ENCODE peak calls at places on chromosome 4, in six cellular contexts. Y, R, V, C, N and F are unnamed samples.

GRCh38 chr4:94410678-94411206 is 41.0 kb upstream of the PDLIM5 start:
- DNase-seq in R (no peak), C (no peak), N (peak), Y (peak), V (no peak), F (peak)

GRCh38 chr4:125311503-125311902 is 3.3 kb upstream of the FAT4 start:
- DNase-seq in Y (no peak), C (no peak), V (no peak), R (no peak), N (no peak), F (no peak)

GRCh38 chr4:84870398-84871163 is 95.9 kb downstream of the WDFY3 start:
- DNase-seq in R (peak), V (no peak), N (no peak), C (peak), Y (peak), F (peak)

GRCh38 chr4:146333187-146333894 is 119.0 kb downstream of the REELD1 start:
- DNase-seq in C (no peak), Y (peak), R (peak), V (no peak), N (no peak), F (peak)

GRCh38 chr4:61805979-61806378 is 605.9 kb downstream of the ADGRL3 start:
- DNase-seq in Y (no peak), R (no peak), N (no peak), V (no peak), C (no peak), F (peak)

GRCh38 chr4:29566371-29566770 is 1153.8 kb upstream of the PCDH7 start:
- DNase-seq in C (no peak), N (no peak), Y (no peak), R (no peak), V (no peak), F (no peak)

GRCh38 chr4:101205878-101206277 is 141.4 kb downstream of the PPP3CA start:
- DNase-seq in R (no peak), N (no peak), Y (peak), C (peak), V (no peak), F (peak)

GRCh38 chr4:110622841-110623709 is at the start of gene PITX2:
- DNase-seq in R (peak), V (peak), C (peak), N (peak), Y (peak), F (peak)

GRCh38 chr4:136784326-136784725 is 748.0 kb downstream of the PCDH18 start:
- DNase-seq in R (no peak), Y (no peak), N (no peak), C (no peak), V (no peak), F (no peak)

GRCh38 chr4:105257817-105258495 is 111.3 kb downstream of the TET2 start:
- DNase-seq in R (no peak), N (no peak), C (no peak), Y (peak), V (no peak), F (no peak)
- TF ChIP-seq CTCF in R (no peak), N (no peak), C (peak), Y (no peak), V (no peak), F (peak)

GRCh38 chr4:75939890-75940691 is 722 bp downstream of the NAAA start:
- DNase-seq in C (peak), V (peak), Y (peak), R (no peak), N (peak), F (peak)

GRCh38 chr4:75935628-75936027 is 5.2 kb downstream of the NAAA start:
- DNase-seq in C (no peak), N (no peak), V (no peak), R (no peak), Y (no peak), F (no peak)

DNA sequence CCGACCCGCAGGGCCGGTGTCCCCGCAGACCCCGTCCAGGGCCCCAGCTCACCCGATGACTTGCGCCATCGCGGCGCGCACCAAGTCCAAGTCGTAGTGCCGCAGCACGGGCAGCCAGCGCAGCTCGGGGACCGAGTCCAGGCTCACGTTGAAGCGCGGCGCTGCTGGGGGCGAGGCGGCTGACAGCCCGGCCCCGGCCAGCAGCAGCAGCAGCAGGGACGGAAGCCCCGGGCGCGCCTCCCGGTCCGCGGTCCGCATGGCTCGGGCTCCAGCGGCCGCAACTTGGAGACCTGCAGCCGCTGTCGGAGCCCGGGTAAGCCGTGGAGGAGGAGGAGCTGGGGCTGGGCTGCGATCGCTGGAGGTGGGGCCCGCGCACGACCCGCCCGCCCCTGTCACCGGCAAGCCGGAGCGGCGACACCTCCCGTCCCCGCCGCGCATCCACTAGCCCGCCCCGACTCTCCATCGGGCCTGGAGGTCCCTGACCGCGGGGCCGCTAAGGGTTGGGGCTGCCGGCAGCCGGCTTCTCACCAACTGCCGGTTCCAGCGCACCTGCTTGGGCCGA is at the start of gene NAAA:
- DNase-seq in Y (peak), R (no peak), C (peak), N (peak), V (no peak), F (peak)
- TF ChIP-seq CTCF in Y (no peak), R (no peak), C (no peak), N (peak), V (no peak), F (no peak)

GRCh38 chr4:143773998-143774898 is 73.8 kb upstream of the FREM3 start:
- DNase-seq in R (no peak), C (peak), Y (peak), V (peak), N (no peak), F (peak)
- TF ChIP-seq CTCF in R (peak), C (peak), Y (peak), V (peak), N (peak), F (peak)

GRCh38 chr4:105192910-105193309 is 46.2 kb downstream of the TET2 start:
- DNase-seq in C (no peak), R (no peak), N (no peak), Y (no peak), V (no peak), F (no peak)
- TF ChIP-seq CTCF in C (no peak), R (no peak), N (no peak), Y (no peak), V (no peak), F (no peak)

DNA sequence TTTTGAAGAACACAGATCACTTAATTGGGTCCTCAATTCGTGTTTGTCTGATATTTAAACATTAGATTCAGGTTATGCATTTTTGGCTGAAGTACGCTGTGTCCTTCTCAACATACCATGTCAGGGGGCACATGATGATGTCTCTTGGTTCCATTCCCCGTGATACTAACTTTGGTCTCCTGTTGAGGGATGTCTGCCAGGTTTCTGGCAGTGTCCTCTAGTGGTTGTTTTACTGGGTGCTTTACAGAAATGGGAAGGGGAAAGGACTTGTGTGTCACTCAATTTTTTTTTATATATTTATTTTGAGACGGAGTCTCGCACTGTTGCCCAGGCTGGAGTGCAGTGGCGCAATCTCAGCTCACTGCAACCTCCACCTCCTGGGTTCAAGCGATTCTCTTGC is 58.2 kb downstream of the WWC2 start:
- DNase-seq in V (no peak), R (no peak), C (no peak), Y (no peak), N (no peak), F (no peak)
- TF ChIP-seq CTCF in V (peak), R (no peak), C (peak), Y (no peak), N (no peak), F (peak)

GRCh38 chr4:153451931-153452660 is 14.1 kb upstream of the TMEM131L start:
- DNase-seq in Y (no peak), N (no peak), C (peak), V (no peak), R (no peak), F (peak)

GRCh38 chr4:153449338-153449737 is 16.8 kb upstream of the TMEM131L start:
- DNase-seq in Y (no peak), C (no peak), N (no peak), R (no peak), V (no peak), F (no peak)

GRCh38 chr4:153452661-153453378 is 13.3 kb upstream of the TMEM131L start:
- DNase-seq in V (no peak), N (no peak), R (no peak), C (no peak), Y (no peak), F (no peak)

GRCh38 chr4:153448003-153448731 is 18.0 kb upstream of the TMEM131L start:
- DNase-seq in N (no peak), R (no peak), C (no peak), Y (peak), V (no peak), F (peak)

DNA sequence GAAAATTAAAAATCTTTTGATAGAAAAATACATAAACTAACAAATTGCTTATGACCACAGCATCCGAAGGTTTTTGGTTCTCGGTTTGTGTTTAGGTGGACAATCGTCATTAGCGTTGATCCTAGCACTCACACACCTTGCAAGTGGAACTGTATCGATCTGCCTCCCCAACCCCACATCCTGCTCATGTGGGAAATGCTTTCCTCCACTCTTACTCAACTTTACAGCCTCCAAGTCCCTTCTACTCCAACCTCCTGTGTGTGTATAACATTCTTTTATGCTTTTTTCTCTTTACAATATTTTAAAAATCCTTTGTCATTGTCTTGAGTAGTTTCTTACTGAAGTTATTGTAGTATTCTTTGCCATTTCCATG is 15.6 kb upstream of the TMEM131L start:
- DNase-seq in Y (no peak), V (no peak), N (no peak), C (peak), R (no peak), F (no peak)
- TF ChIP-seq CTCF in Y (no peak), V (no peak), N (no peak), C (no peak), R (no peak), F (no peak)

GRCh38 chr4:52968696-52969095 is 106.6 kb downstream of the RASL11B start:
- DNase-seq in Y (no peak), N (no peak), C (no peak), V (no peak), R (no peak), F (no peak)
- TF ChIP-seq CTCF in Y (no peak), N (no peak), C (no peak), V (no peak), R (no peak), F (no peak)